ENCODE peak calls at places on chromosomes 13 and 19, in five cellular contexts. W, K, H, D and P are unnamed samples.

GRCh38 chr13:39036212-39036611 is 1.7 kb downstream of the PROSER1 start:
- DNase-seq in H (no peak), W (no peak), D (peak), K (no peak), P (peak)

GRCh38 chr13:99386911-99387788 is 80.0 kb upstream of the GPR183 start:
- DNase-seq in K (peak), D (peak), H (peak), W (peak), P (no peak)

GRCh38 chr19:13905634-13906524 is at the start of the genes BRME1 and CC2D1A:
- DNase-seq in H (peak), D (peak), K (peak), W (peak), P (peak)

GRCh38 chr19:10876459-10877240 is 5.3 kb downstream of the CARM1 start:
- DNase-seq in H (no peak), K (no peak), D (no peak), W (no peak), P (no peak)

GRCh38 chr13:109998808-109999528 is 212.6 kb upstream of the IRS2 start:
- DNase-seq in W (no peak), D (no peak), K (peak), H (no peak), P (peak)

GRCh38 chr13:99956473-99957349 is 14.9 kb downstream of the ZIC5 start:
- DNase-seq in W (no peak), H (no peak), K (no peak), D (peak), P (no peak)

GRCh38 chr13:100089633-100090032 is 740 bp downstream of the PCCA start:
- DNase-seq in K (no peak), W (no peak), D (no peak), H (no peak), P (peak)

GRCh38 chr19:48415395-48415794 is 21.9 kb downstream of the GRIN2D start:
- DNase-seq in K (peak), D (peak), H (peak), W (peak), P (peak)

GRCh38 chr19:40322951-40323615 is 25.1 kb downstream of the C19orf47 start:
- DNase-seq in K (no peak), H (no peak), W (no peak), D (no peak), P (no peak)

GRCh38 chr13:21010621-21011020 is 50.8 kb downstream of the LATS2 start:
- DNase-seq in H (peak), K (peak), D (peak), W (no peak), P (peak)

GRCh38 chr13:95896302-95896701 is 156.9 kb downstream of the UGGT2 start:
- DNase-seq in H (no peak), W (no peak), D (no peak), K (no peak), P (peak)

GRCh38 chr19:45186509-45187334 is 8.1 kb downstream of the BLOC1S3 start:
- DNase-seq in H (peak), W (no peak), D (peak), K (peak), P (peak)

GRCh38 chr19:47377801-47378200 is 28.7 kb downstream of the DHX34 start:
- DNase-seq in K (no peak), W (no peak), H (no peak), D (no peak), P (no peak)

GRCh38 chr19:41427647-41428480 is 690 bp upstream of the B3GNT8 start:
- DNase-seq in W (no peak), D (no peak), H (peak), K (no peak), P (no peak)

GRCh38 chr13:70490320-70490935 is 382.2 kb upstream of the KLHL1 start:
- DNase-seq in H (no peak), K (no peak), D (no peak), W (no peak), P (no peak)

GRCh38 chr13:70483599-70484276 is 375.5 kb upstream of the KLHL1 start:
- DNase-seq in W (no peak), H (no peak), K (no peak), D (no peak), P (no peak)

DNA sequence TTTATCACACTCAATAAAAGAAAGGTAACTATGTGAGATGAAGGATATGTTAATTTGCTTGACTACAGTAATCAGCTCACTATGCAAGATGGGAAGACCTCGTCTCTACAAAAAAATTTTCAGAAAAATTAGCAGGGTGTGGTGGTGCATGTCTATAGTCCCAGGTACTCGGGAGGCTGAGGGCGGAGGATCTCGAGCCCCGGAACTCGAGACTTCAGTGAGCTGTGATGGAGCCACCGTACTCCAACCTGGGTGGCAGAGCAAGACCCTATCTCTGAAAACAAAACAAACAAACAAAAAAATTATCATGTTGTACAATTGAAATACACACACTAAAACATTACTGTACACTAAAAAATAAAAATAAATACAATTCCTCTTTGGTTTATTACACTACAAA is 376.7 kb upstream of the KLHL1 start:
- DNase-seq in W (no peak), K (no peak), H (no peak), D (no peak), P (no peak)
- TF ChIP-seq BHLHE40 in W (no peak), K (no peak), H (no peak), D (no peak), P (no peak)

GRCh38 chr19:4264812-4265211 is 14.3 kb upstream of the SHD start:
- DNase-seq in D (no peak), H (no peak), W (no peak), K (no peak), P (no peak)

GRCh38 chr19:4267901-4268815 is 10.9 kb upstream of the SHD start:
- DNase-seq in D (peak), K (no peak), H (no peak), W (no peak), P (no peak)

GRCh38 chr19:4266253-4267000 is 12.6 kb upstream of the SHD start:
- DNase-seq in D (no peak), K (no peak), W (no peak), H (peak), P (no peak)

GRCh38 chr19:4268816-4269430 is 10.1 kb upstream of the SHD start:
- DNase-seq in D (no peak), W (no peak), K (no peak), H (no peak), P (no peak)

GRCh38 chr19:4267101-4267900 is 11.8 kb upstream of the SHD start:
- DNase-seq in H (peak), W (peak), D (peak), K (peak), P (peak)
- TF ChIP-seq BHLHE40 in H (peak), W (no peak), D (no peak), K (no peak), P (no peak)

GRCh38 chr13:41229356-41229755 is 34.0 kb downstream of the MTRF1 start:
- DNase-seq in H (no peak), W (no peak), K (no peak), D (no peak), P (no peak)

GRCh38 chr13:41231025-41231677 is 32.2 kb downstream of the MTRF1 start:
- DNase-seq in W (no peak), D (no peak), K (no peak), H (no peak), P (no peak)

GRCh38 chr13:41236369-41236768 is 27.0 kb downstream of the MTRF1 start:
- DNase-seq in H (no peak), D (no peak), K (no peak), W (no peak), P (no peak)

GRCh38 chr13:41232715-41233114 is 30.7 kb downstream of the MTRF1 start:
- DNase-seq in H (no peak), K (no peak), W (no peak), D (no peak), P (no peak)

DNA sequence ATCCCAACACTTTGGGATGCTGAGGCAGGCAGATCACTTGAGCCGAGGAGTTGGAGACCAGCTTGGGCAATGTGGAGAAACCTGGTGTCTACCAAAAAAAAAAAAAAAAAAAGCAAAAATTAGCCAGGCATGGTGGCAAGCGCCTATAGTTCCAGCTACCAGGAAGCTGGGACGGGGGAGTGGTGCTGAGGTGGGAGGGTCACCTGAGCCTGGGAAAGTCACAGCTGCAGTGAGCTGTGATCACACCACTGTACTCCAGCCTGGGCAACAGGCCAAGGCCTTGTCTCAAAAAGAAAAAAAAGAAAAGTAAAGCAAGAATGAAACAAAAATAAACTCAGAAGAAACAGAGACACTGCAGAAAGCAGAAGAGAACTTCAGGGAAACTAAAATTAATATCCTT is 31.6 kb downstream of the MTRF1 start:
- DNase-seq in D (peak), H (no peak), W (no peak), K (no peak), P (peak)
- TF ChIP-seq BHLHE40 in D (no peak), H (no peak), W (no peak), K (no peak), P (no peak)

GRCh38 chr13:64934569-64935362 is 2295.4 kb downstream of the PCDH9 start:
- DNase-seq in H (no peak), W (no peak), D (no peak), K (no peak), P (no peak)
- TF ChIP-seq BHLHE40 in H (no peak), W (no peak), D (no peak), K (no peak), P (no peak)

GRCh38 chr19:42488783-42489521 is 39.3 kb downstream of the CEACAM1 start:
- DNase-seq in K (peak), D (peak), W (no peak), H (no peak), P (no peak)

GRCh38 chr19:42487798-42488178 is 40.5 kb downstream of the CEACAM1 start:
- DNase-seq in H (no peak), K (no peak), D (no peak), W (no peak), P (no peak)

GRCh38 chr19:42487025-42487797 is 41.1 kb downstream of the CEACAM1 start:
- DNase-seq in W (no peak), H (no peak), D (no peak), K (no peak), P (no peak)
- TF ChIP-seq BHLHE40 in W (no peak), H (no peak), D (no peak), K (no peak), P (no peak)

GRCh38 chr13:43933378-43933777 is 53.7 kb downstream of the LACC1 start:
- DNase-seq in K (no peak), H (no peak), W (no peak), D (no peak), P (no peak)
- TF ChIP-seq BHLHE40 in K (no peak), H (no peak), W (no peak), D (no peak), P (no peak)

GRCh38 chr19:415292-415691 is 6.3 kb upstream of the C2CD4C start:
- DNase-seq in W (no peak), D (no peak), H (no peak), K (no peak), P (no peak)

GRCh38 chr19:419721-420515 is 11.0 kb upstream of the C2CD4C start:
- DNase-seq in D (no peak), H (no peak), W (no peak), K (no peak), P (no peak)

GRCh38 chr19:418761-419632 is 10.1 kb upstream of the C2CD4C start:
- DNase-seq in W (no peak), D (no peak), H (no peak), K (no peak), P (no peak)

GRCh38 chr19:413756-414420 is 4.9 kb upstream of the C2CD4C start:
- DNase-seq in D (no peak), K (no peak), W (no peak), H (no peak), P (no peak)

GRCh38 chr19:416416-416815 is 7.5 kb upstream of the C2CD4C start:
- DNase-seq in W (no peak), K (no peak), D (no peak), H (no peak), P (no peak)
- TF ChIP-seq BHLHE40 in W (no peak), K (no peak), D (no peak), H (no peak), P (no peak)

GRCh38 chr13:76683168-76683567 is 203.0 kb downstream of the KCTD12 start:
- DNase-seq in K (no peak), W (no peak), H (no peak), D (no peak), P (no peak)

GRCh38 chr13:76684336-76684735 is 201.9 kb downstream of the KCTD12 start:
- DNase-seq in W (no peak), D (no peak), H (no peak), K (no peak), P (no peak)

GRCh38 chr13:76687467-76687866 is 198.7 kb downstream of the KCTD12 start:
- DNase-seq in W (no peak), K (no peak), D (no peak), H (no peak), P (no peak)

GRCh38 chr13:76685938-76686337 is 200.3 kb downstream of the KCTD12 start:
- DNase-seq in W (no peak), K (no peak), H (no peak), D (no peak), P (no peak)

GRCh38 chr13:76683854-76684253 is 202.4 kb downstream of the KCTD12 start:
- DNase-seq in D (no peak), K (no peak), H (no peak), W (no peak), P (no peak)
- TF ChIP-seq BHLHE40 in D (no peak), K (no peak), H (no peak), W (no peak), P (no peak)

GRCh38 chr13:104105418-104106355 is 1039.5 kb upstream of the SLC10A2 start:
- DNase-seq in H (no peak), D (no peak), W (no peak), K (no peak), P (no peak)

GRCh38 chr13:104111031-104111430 is 1044.8 kb upstream of the SLC10A2 start:
- DNase-seq in H (no peak), D (no peak), K (no peak), W (no peak), P (peak)

DNA sequence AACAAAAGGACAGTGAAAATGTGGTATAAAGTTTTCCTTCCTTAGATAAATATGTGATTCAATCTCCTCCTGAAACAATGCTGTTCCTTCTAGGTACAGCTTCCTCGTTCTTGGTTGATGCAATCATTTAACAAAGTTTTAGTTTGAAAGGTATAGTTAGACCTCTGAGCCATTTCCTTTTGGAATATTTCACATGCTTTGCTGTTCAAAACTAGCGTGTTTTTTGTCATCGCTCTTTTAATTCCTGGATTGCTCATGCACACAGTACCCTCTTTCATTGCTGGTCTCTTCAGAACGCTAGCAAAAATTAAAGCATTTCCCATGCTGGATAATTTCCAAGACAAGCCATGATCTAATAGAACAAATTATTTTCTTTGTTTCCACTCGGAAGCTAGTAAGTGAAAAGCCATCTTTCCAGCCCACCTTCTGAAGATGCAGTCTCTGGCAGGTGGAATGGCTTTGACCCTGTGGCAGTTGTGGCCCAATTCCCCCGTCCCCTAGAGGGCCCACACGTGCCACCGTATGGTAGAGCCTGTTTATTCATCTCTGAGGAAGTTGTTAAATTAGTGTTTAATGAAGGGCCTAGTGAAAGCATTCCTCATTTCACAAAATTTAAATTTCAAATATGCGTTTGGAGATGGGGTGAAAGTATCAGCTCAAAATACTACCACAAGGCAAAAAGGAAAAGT is 1040.6 kb upstream of the SLC10A2 start:
- DNase-seq in D (no peak), W (no peak), H (no peak), K (no peak), P (peak)
- TF ChIP-seq BHLHE40 in D (no peak), W (no peak), H (no peak), K (no peak), P (no peak)

GRCh38 chr19:4305659-4306058 is 1.3 kb downstream of the FSD1 start:
- DNase-seq in H (no peak), W (no peak), K (no peak), D (no peak), P (no peak)

GRCh38 chr19:4305253-4305612 is 835 bp downstream of the FSD1 start:
- DNase-seq in D (no peak), H (peak), K (no peak), W (no peak), P (no peak)

GRCh38 chr19:4303778-4304508 is 455 bp upstream of the FSD1 start:
- DNase-seq in W (no peak), K (no peak), H (no peak), D (no peak), P (no peak)

GRCh38 chr19:4302238-4302630 is at the start of gene TMIGD2:
- DNase-seq in W (no peak), K (no peak), D (no peak), H (no peak), P (no peak)

DNA sequence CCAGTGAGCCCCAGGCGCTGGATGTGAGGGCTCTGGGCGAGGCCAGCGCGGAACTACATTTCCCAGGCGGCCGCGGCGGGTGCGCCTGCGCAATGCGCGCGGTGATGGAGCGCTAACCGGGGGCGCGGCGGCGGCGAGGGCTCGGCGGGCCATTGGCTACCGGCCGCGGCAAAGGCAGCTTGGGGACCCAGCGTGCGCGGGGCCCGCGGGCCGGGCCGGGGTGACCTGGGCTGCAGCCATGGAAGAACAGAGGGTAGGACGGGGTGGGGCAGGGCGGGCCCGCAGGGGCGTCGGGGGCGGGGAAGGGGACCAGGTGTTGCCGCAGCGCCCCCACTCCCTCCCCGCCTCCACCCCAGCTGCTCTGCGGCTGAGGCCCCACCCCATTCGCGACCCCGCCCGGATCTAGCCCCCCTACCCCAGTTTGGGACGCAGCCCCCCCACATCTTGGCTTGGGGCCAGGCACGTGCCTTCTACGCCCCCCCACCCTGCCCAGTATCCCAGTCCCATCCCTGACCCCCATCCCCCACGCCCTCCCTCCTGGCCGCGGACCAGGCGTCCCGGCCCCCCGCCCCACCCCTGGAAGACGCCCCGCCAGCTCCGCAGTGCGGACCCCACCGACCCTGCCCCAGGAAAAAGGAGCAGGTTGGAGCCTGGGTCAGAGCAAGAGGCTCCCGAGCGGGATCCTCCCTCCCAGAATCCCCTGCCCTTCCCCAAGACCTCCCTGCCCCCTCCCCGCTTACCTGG is at the start of gene FSD1:
- DNase-seq in W (peak), D (no peak), K (peak), H (peak), P (peak)
- TF ChIP-seq BHLHE40 in W (no peak), D (no peak), K (no peak), H (no peak), P (no peak)